ENCODE peak calls at places on chromosome 5, in seven cellular contexts. P is tibial nerve, R is psoas muscle, L is IMR-90, H is cardiac muscle cell, C is hepatocyte, E is mesenchymal stem cell. B is an unnamed sample. For H3K9me3, the result is how much of the 10 kb centered on the place peaks cover.

GRCh38 chr5:177357459-177358332 is at the start of gene RGS14:
- DNase-seq in P (no peak), R (peak), L (peak), H (no peak), C (no peak), E (peak), B (no peak)

GRCh38 chr5:19314840-19315239 is 673.2 kb downstream of the CDH18 start:
- DNase-seq in P (no peak), R (no peak), L (no peak), H (no peak), C (peak), E (peak), B (no peak)

GRCh38 chr5:54701179-54701578 is 183.6 kb downstream of the SNX18 start:
- DNase-seq in P (no peak), R (no peak), L (peak), H (peak), C (peak), E (peak), B (peak)

GRCh38 chr5:17302590-17302989 is 85.2 kb downstream of the BASP1 start:
- DNase-seq in P (no peak), R (no peak), L (no peak), H (no peak), C (no peak), E (peak), B (no peak)

GRCh38 chr5:175693746-175694145 is 35.9 kb downstream of the HRH2 start:
- DNase-seq in P (no peak), R (no peak), L (no peak), H (no peak), C (no peak), E (no peak), B (no peak)

GRCh38 chr5:143154495-143155375 is 248.8 kb downstream of the NR3C1 start:
- DNase-seq in P (no peak), R (no peak), L (peak), H (no peak), C (no peak), E (peak), B (no peak)

GRCh38 chr5:57676228-57677098 is 193.9 kb upstream of the ACTBL2 start:
- DNase-seq in P (no peak), R (no peak), L (peak), H (no peak), C (peak), E (no peak), B (no peak)

GRCh38 chr5:9052421-9052820 is 493.5 kb downstream of the SEMA5A start:
- DNase-seq in P (no peak), R (no peak), L (no peak), H (no peak), C (no peak), E (no peak), B (no peak)

GRCh38 chr5:88836195-88836838 is 46.7 kb downstream of the MEF2C start:
- DNase-seq in P (no peak), R (no peak), L (peak), H (peak), C (peak), E (peak), B (no peak)

GRCh38 chr5:72222521-72222920 is 97.5 kb downstream of the MRPS27 start:
- DNase-seq in P (no peak), R (no peak), L (no peak), H (no peak), C (no peak), E (no peak), B (no peak)

GRCh38 chr5:142131394-142131793 is 22.8 kb downstream of the NDFIP1 start:
- DNase-seq in P (no peak), R (no peak), L (no peak), H (no peak), C (no peak), E (no peak), B (no peak)
- H3K9me3 ChIP-seq in P (under half), R (under half), L (under half), H (under half), C (under half), E (under half), B (under half)

DNA sequence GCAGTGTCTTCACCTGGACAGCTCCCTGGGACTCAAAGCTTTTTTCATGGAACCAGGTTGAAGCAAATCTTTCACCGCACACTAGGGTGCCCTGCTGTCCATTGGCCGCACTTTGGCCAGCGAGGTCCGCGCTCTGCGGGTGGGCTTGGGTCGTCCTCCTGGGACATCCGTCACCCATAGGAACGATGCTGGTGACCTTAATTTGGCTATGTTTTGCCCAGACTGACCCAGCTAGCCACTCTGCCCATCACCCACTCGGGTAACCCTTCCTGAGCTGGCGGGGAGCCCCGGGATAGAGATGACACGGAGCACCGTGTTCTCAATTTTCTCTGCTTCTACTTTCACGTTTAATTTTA is 25.9 kb downstream of the ZDHHC11B start:
- DNase-seq in P (no peak), R (peak), L (no peak), H (no peak), C (no peak), E (no peak), B (no peak)
- H3K4me3 ChIP-seq in P (no peak), R (peak), L (no peak), H (no peak), C (no peak), E (no peak), B (no peak)

GRCh38 chr5:86095106-86095505 is 522.6 kb upstream of the COX7C start:
- DNase-seq in P (no peak), R (no peak), L (no peak), H (no peak), C (no peak), E (peak), B (no peak)
- H3K9me3 ChIP-seq in P (under half), R (under half), L (under half), H (under half), C (under half), E (under half), B (under half)

GRCh38 chr5:90015584-90016018 is 394.0 kb downstream of the CETN3 start:
- DNase-seq in P (no peak), R (no peak), L (peak), H (peak), C (peak), E (peak), B (no peak)
- H3K4me3 ChIP-seq in P (no peak), R (no peak), L (no peak), H (no peak), C (no peak), E (no peak), B (no peak)

DNA sequence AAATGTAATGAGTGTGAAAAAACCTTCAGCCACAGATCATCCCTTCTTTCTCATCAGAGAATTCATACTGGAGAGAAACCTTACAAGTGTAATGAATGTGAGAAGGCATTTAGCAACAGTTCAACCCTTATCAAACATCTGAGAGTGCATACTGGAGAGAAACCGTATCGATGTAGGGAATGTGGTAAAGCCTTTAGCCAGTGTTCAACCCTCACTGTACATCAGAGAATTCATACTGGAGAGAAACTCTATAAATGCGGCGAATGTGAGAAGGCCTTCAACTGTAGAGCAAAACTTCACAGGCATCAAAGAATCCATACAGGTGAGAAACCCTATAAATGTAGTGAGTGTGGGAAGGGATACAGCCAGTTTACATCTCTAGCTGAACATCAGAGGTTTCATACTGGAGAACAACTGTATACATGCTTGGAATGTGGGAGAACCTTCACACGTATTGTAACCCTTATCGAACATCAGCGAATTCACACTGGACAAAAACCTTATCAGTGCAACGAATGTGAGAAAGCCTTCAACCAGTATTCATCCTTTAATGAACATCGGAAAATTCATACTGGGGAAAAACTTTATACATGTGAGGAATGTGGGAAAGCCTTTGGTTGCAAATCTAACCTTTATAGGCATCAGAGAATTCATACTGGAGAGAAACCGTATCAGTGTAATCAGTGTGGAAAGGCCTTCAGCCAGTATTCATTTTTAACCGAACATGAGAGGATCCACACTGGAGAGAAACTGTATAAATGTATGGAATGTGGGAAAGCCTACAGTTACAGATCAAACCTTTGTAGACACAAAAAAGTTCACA is 19.2 kb downstream of the ZNF354C start:
- DNase-seq in P (no peak), R (no peak), L (no peak), H (no peak), C (no peak), E (peak), B (no peak)
- H3K9me3 ChIP-seq in P (half or more), R (half or more), L (half or more), H (under half), C (half or more), E (half or more), B (under half)

DNA sequence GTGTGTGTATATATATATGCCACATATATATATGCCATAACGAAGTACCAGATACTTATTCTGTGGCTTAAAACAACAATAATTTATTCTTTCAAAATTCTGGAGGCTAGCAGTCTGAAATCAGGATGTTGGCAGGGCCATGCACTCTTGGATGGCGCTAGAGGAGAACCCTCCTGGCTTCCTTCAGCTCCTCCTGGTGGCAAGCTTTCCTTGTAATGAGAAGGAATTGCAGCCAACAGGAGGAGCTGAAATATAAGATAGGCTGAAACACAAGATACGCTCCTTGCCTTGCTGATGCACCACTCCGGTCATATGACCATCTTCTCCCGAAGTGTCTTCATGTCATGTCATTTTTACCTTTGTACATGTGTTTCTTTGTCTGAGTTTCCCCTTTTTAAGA is 368.1 kb upstream of the CTNND2 start:
- DNase-seq in P (no peak), R (no peak), L (no peak), H (peak), C (peak), E (no peak), B (peak)
- H3K4me3 ChIP-seq in P (no peak), R (no peak), L (no peak), H (no peak), C (no peak), E (no peak), B (no peak)

DNA sequence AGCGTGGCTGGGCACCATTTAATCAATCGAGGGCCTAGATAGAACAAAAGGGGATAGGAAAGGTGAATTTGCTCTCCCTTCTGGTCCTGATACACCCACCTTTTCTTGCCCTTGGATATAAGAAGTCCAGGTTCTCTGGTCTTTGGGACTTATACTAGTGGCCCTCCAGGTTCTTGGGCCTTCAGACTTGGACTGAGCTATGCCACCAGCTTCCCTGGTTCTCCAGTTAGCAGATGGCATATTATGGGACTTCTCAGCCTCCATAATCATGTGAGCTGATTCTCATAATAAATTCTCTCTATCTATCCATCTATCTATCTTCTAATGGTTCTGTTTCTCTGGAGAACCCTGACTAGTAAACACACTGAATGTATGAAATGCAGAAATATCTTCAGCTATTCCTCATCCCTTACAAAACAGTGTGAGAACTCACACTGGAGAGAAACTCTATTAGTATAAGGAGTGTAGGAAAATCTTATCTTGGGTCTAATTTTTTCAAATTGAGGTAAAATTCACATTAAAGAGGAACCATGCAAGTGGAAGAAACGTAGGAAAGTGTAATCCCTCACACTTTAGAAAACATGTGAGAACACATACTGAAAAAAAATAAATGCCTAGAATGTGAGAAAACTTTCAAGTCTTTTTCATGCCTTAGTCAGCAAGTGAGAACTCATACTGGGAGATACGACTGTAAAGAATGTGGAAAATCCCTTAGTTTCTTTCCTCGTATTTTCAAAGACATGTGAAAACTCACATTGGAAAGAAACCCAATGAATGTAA is 15.5 kb downstream of the PCDHB15 start:
- DNase-seq in P (no peak), R (no peak), L (peak), H (peak), C (no peak), E (peak), B (no peak)
- H3K9me3 ChIP-seq in P (half or more), R (half or more), L (under half), H (under half), C (half or more), E (half or more), B (half or more)

GRCh38 chr5:139267481-139267880 is 26.1 kb upstream of the MATR3 start:
- DNase-seq in P (no peak), R (no peak), L (no peak), H (no peak), C (no peak), E (no peak), B (no peak)

GRCh38 chr5:139262414-139263139 is 31.0 kb upstream of the MATR3 start:
- DNase-seq in P (peak), R (peak), L (peak), H (peak), C (peak), E (peak), B (peak)

GRCh38 chr5:139268364-139269202 is 25.0 kb upstream of the MATR3 start:
- DNase-seq in P (no peak), R (no peak), L (no peak), H (no peak), C (no peak), E (no peak), B (no peak)

DNA sequence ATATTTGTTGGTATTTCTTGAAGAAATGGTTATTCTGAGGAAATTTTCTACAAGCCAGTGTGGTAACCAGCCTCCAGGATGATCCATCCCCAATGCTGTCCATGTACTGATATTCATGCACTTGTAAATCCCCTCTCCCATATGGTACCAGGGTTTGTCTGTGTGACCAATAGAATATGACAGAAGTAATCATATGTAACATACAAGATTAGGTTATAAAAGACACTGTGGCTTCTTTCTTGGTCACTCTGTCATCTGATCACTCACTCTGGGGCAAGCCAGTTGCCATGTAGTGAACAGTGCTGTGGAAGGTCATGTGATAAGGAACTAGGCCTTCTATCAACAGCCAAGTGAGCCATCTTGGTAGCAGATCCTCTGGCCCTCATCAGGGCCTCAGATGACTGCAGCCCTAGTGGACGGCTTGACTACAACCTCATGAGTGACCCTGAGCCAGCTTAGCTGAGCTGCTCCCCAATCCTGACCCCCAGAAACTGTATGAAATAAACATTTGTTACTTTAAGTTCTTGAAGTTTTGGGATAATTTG is 30.0 kb upstream of the MATR3 start:
- DNase-seq in P (no peak), R (no peak), L (no peak), H (no peak), C (no peak), E (no peak), B (no peak)
- H3K4me3 ChIP-seq in P (no peak), R (no peak), L (no peak), H (no peak), C (no peak), E (no peak), B (no peak)